ENCODE peak calls at places on chromosomes 12 and 14, in four cellular contexts. E is fibroblast of the aortic adventitia, N is body of pancreas, R is neural crest cell. G is an unnamed sample.

GRCh38 chr12:5554711-5555110 is 122.8 kb downstream of the NTF3 start:
- DNase-seq in R (no peak), N (no peak), E (no peak), G (no peak)

GRCh38 chr12:6613776-6614512 is 6.8 kb upstream of the CHD4 start:
- DNase-seq in R (peak), E (peak), N (peak), G (peak)

GRCh38 chr12:121578230-121579189 is 2.3 kb downstream of the KDM2B start:
- DNase-seq in N (peak), R (peak), E (peak), G (no peak)

GRCh38 chr12:77575376-77575775 is 255.3 kb upstream of the NAV3 start:
- DNase-seq in E (no peak), N (no peak), R (no peak), G (no peak)

GRCh38 chr12:123660328-123660727 is 10.6 kb upstream of the TCTN2 start:
- DNase-seq in E (peak), N (no peak), R (no peak), G (no peak)

GRCh38 chr12:69052613-69053408 is 119.8 kb upstream of the CPM start:
- DNase-seq in R (no peak), N (peak), E (peak), G (no peak)

GRCh38 chr14:105851716-105852377 is 325.5 kb downstream of the TMEM121 start:
- DNase-seq in E (no peak), N (no peak), R (no peak), G (no peak)

GRCh38 chr14:56487090-56487667 is 92.4 kb upstream of the TMEM260 start:
- DNase-seq in R (no peak), N (no peak), E (peak), G (no peak)

GRCh38 chr12:42483534-42483857 is 106.0 kb downstream of the PRICKLE1 start:
- DNase-seq in R (no peak), N (peak), E (no peak), G (peak)

GRCh38 chr12:132740313-132740646 is 21.4 kb downstream of the ANKLE2 start:
- DNase-seq in E (no peak), N (no peak), R (no peak), G (no peak)

GRCh38 chr12:6532927-6533652 is 1.2 kb upstream of the GAPDH start:
- DNase-seq in N (peak), E (peak), R (peak), G (no peak)

GRCh38 chr12:62575036-62575435 is 108.4 kb downstream of the MON2 start:
- DNase-seq in E (no peak), R (no peak), N (no peak), G (no peak)

GRCh38 chr14:52730708-52731111 is 744 bp downstream of the STYX start:
- DNase-seq in R (no peak), N (no peak), E (peak), G (no peak)

GRCh38 chr12:117857632-117858274 is 111.0 kb downstream of the KSR2 start:
- DNase-seq in E (peak), N (peak), R (peak), G (no peak)

GRCh38 chr14:67428501-67429031 is 16.6 kb upstream of the PLEK2 start:
- DNase-seq in E (peak), R (no peak), N (peak), G (no peak)

GRCh38 chr14:100591453-100592371 is 4.5 kb upstream of the BEGAIN start:
- DNase-seq in N (no peak), E (no peak), R (no peak), G (no peak)

GRCh38 chr14:75562048-75562447 is 16.4 kb upstream of the FLVCR2 start:
- DNase-seq in E (no peak), R (no peak), N (no peak), G (no peak)

GRCh38 chr12:123712780-123713319 is 697 bp downstream of the ATP6V0A2 start:
- DNase-seq in R (no peak), E (peak), N (no peak), G (no peak)

GRCh38 chr12:98763656-98764055 is 118.6 kb downstream of the APAF1 start:
- DNase-seq in N (no peak), R (no peak), E (no peak), G (no peak)

GRCh38 chr12:57836442-57837375 is 9.8 kb downstream of the CTDSP2 start:
- DNase-seq in E (peak), N (peak), R (no peak), G (no peak)

GRCh38 chr12:72368719-72369505 is 96.7 kb downstream of the TRHDE start:
- DNase-seq in E (no peak), R (no peak), N (peak), G (no peak)

GRCh38 chr12:119412811-119413794 is 78.6 kb downstream of the CCDC60 start:
- DNase-seq in R (peak), E (peak), N (peak), G (no peak)

GRCh38 chr14:97485172-97485571 is 688.0 kb downstream of the VRK1 start:
- DNase-seq in E (no peak), R (no peak), N (no peak), G (no peak)

GRCh38 chr14:24171422-24172260 is at the start of gene REC8:
- DNase-seq in E (no peak), R (peak), N (peak), G (peak)

GRCh38 chr12:14885718-14886201 is at the start of gene MGP:
- DNase-seq in N (peak), E (peak), R (no peak), G (no peak)

GRCh38 chr14:65159281-65160062 is 57.2 kb upstream of the MAX start:
- DNase-seq in E (no peak), N (no peak), R (no peak), G (no peak)

GRCh38 chr12:57834086-57834876 is 12.2 kb downstream of the CTDSP2 start:
- DNase-seq in R (no peak), E (no peak), N (no peak), G (no peak)

GRCh38 chr14:91313154-91313850 is 68.8 kb upstream of the GPR68 start:
- DNase-seq in N (no peak), E (no peak), R (no peak), G (no peak)

GRCh38 chr12:104011265-104011664 is 38.7 kb downstream of the GLT8D2 start:
- DNase-seq in R (no peak), E (peak), N (no peak), G (no peak)

GRCh38 chr12:64992641-64993040 is 128.5 kb downstream of the WIF1 start:
- DNase-seq in N (no peak), R (no peak), E (no peak), G (no peak)

GRCh38 chr12:14928946-14929345 is 9.4 kb downstream of the ERP27 start:
- DNase-seq in R (no peak), N (peak), E (no peak), G (no peak)

GRCh38 chr12:70806827-70807226 is 113.7 kb downstream of the PTPRR start:
- DNase-seq in E (no peak), R (no peak), N (no peak), G (no peak)

GRCh38 chr14:88853129-88853528 is 28.7 kb downstream of the TTC8 start:
- DNase-seq in E (no peak), N (no peak), R (no peak), G (no peak)

GRCh38 chr12:116735084-116735483 is 2.8 kb downstream of the SPRING1 start:
- DNase-seq in N (no peak), E (no peak), R (no peak), G (no peak)

GRCh38 chr12:14907953-14908352 is 22.3 kb upstream of the MGP start:
- DNase-seq in E (no peak), R (no peak), N (no peak), G (no peak)

GRCh38 chr12:32780111-32780510 is 24.4 kb upstream of the YARS2 start:
- DNase-seq in E (peak), N (no peak), R (no peak), G (no peak)

GRCh38 chr14:67358914-67359313 is 690 bp downstream of the ATP6V1D start:
- DNase-seq in R (no peak), E (no peak), N (no peak), G (no peak)

GRCh38 chr12:88242161-88242925 is 100.2 kb downstream of the TMTC3 start:
- DNase-seq in R (no peak), N (no peak), E (peak), G (no peak)

GRCh38 chr12:67068204-67068731 is 200.9 kb upstream of the CAND1 start:
- DNase-seq in R (peak), E (no peak), N (peak), G (no peak)
- TF ChIP-seq CTCF in R (no peak), E (no peak), N (no peak), G (no peak)

GRCh38 chr12:48882325-48882687 is 16.6 kb upstream of the RND1 start:
- DNase-seq in E (peak), N (peak), R (no peak), G (no peak)

GRCh38 chr12:48880647-48881046 is 15.0 kb upstream of the RND1 start:
- DNase-seq in R (no peak), E (no peak), N (no peak), G (no peak)

GRCh38 chr12:48882972-48883304 is 17.3 kb upstream of the RND1 start:
- DNase-seq in R (no peak), N (no peak), E (no peak), G (no peak)

GRCh38 chr12:48883305-48884171 is 17.9 kb upstream of the RND1 start:
- DNase-seq in R (peak), E (peak), N (peak), G (no peak)

GRCh38 chr12:48881652-48882324 is 16.1 kb upstream of the RND1 start:
- DNase-seq in N (no peak), E (peak), R (no peak), G (no peak)
- TF ChIP-seq CTCF in N (no peak), E (no peak), R (no peak), G (no peak)

GRCh38 chr12:115632323-115632722 is 645.2 kb downstream of the MED13L start:
- DNase-seq in E (peak), N (no peak), R (no peak), G (no peak)
- TF ChIP-seq CTCF in E (peak), N (no peak), R (no peak), G (no peak)

DNA sequence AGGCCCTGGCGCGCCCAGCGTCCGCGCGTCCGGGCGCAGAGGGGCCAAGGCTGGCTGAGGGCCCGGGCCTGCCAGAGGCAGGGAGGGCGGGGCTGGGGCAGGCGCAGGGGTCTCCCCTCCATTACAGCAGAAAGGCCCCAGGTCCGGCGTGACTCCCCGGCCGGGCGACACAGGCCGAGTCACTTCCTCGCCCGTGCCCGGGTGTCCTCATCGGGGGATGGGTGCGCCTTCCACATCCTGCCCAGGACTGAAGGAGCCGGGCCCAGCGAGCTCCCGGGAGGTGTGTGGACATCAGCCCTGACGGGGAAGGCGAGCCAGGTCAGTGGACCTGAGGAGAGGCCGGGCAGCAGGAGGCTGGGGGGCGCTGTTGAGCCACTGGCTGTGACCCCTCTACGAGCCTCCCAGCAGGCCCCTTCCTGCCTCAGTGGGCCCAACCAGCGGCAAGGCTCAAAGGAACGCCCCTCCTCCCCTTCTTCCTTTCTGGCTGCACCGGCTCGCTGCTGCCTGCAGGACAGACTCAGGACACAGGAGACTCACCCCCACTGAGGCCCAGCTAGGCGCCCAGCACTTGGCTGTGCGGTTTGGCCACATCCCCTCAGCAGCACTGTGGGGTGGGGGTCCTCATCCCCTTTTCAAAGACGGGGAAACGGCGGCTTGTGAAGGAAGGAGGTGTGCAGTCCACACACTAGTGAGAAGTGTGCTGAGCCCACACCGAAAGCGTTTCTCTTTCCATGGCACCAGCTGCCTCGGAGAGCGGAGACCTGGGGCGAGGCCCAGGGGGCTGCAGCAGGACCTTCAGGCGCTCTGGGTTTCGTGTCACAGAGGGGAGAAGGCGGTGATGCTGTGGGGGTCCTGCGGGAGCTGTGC is 606 bp downstream of the TNFAIP2 start:
- DNase-seq in N (peak), E (peak), R (no peak), G (no peak)
- TF ChIP-seq CTCF in N (no peak), E (peak), R (peak), G (no peak)

DNA sequence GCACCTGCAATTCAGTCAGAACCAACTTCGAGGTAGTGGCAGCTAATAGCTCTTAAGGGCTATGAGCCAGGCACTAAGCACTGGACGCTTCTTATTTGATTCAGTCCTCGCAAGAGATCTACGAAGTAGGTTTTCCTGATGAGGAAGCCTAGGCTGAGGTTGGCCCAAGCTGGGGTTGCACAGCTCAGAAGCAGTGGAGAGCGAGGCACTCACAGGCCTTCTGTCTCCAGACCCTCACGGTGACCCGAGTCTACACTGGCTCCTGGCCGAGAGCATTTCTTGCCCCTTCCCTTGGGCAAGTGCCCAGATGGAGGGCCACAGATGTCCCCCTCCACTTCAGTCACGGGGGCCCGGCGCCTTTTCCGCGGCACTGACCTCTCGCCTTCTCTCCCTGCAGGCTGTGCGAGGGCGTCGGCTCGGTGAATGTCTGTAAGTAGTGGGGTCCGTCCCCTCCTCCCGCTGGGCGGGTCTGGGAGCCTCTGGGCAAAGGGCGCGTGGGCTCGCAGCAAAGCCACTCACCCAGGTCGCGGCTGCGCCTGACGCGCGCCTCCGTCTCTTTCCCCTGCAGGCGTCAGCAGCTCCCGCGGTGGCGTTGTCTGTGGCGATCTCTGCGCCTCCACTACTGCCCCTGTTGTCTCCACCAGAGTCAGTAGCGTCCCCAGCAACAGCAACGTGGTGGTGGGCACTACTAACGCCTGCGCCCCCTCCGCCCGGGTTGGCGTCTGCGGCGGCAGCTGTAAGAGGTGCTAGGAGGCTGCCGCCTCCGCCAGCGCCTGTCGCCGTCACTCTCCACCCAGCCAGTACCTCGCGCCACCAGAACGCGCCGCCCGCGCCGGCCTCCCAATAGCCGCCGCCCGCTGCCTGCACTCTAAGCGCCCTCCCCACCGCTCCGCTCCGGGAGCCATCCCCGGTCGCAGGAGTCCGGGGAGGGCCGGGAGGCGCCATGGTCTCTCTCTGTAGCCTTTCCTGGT is 13.1 kb downstream of the KRT83 start:
- DNase-seq in N (peak), R (peak), E (peak), G (peak)
- TF ChIP-seq CTCF in N (no peak), R (peak), E (peak), G (peak)

GRCh38 chr12:43805857-43806736 is at the start of gene TWF1:
- DNase-seq in N (peak), R (peak), E (peak), G (peak)
- TF ChIP-seq CTCF in N (no peak), R (peak), E (peak), G (no peak)

DNA sequence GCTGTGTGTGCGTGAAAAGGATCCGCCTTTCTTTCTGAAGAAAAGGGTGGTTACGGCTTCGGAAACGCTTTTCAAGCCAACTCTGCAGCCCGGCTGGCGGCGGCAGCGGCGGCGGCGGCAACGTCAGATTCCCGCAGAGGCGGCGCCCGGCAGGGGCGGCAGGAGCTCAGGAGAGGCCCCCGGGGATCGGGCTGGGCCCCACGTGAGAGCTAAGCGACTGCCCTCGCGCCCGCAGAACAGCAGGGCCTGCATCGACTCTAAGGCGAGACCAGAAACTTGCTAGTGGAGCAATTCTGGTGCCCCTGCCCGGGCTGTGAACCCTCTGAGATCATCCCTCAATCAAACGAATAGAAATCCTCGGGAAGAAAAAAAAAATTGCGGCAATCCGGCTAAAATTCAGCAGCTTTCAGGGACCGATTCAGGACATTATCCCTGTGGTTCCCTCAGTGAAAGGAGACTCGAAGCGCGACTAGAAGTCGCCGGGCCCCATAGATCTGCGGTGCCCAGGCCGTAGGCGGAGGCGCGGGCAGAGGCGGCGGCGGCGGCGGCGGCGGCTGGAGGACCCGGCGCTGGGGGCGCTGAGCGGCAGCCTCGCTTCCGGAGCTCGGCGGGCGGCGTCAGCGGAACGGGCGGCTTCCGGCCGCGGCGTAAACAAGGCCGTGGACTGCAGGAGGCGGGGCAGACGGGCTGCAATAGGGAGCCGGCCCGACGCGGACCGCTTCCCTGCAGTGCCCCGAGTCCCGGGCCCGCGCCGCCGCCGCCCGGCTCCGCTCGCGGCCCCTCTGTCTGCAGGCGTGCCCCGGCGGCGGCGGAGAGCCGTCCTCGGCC is at the start of gene KLHDC2:
- DNase-seq in E (peak), N (peak), R (peak), G (peak)
- TF ChIP-seq CTCF in E (no peak), N (peak), R (peak), G (peak)

GRCh38 chr14:49549446-49549845 is 36.7 kb downstream of the RPS29 start:
- DNase-seq in N (no peak), E (no peak), R (no peak), G (no peak)

GRCh38 chr14:49551569-49551968 is 34.6 kb downstream of the RPS29 start:
- DNase-seq in E (no peak), R (no peak), N (no peak), G (no peak)

GRCh38 chr14:49552630-49553029 is 33.5 kb downstream of the RPS29 start:
- DNase-seq in E (no peak), R (no peak), N (no peak), G (no peak)

GRCh38 chr14:49549881-49550280 is 36.3 kb downstream of the RPS29 start:
- DNase-seq in N (no peak), R (no peak), E (peak), G (no peak)

GRCh38 chr14:49550284-49551184 is 35.6 kb downstream of the RPS29 start:
- DNase-seq in E (peak), R (no peak), N (peak), G (no peak)
- TF ChIP-seq CTCF in E (peak), R (peak), N (no peak), G (no peak)

DNA sequence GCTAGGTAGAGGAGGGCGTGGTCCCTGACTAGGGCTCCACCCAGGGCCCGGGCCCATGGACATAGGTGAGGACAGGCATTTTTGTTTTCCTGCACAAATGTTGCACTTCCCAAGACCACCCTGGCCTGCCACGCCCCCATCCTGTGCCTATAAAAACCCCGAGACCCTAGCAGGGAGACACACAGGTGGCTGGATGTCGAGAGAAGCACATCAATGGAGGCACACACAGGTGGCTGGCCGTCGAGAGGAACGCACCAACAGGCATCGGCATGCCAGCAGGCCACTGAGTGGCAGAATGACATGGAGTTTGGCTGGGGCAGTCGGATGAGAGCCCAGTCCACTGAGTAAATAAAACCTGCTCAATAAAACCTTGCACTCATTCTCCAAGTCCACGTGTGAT is 157.9 kb upstream of the ABCD2 start:
- DNase-seq in R (no peak), E (no peak), N (no peak), G (no peak)
- TF ChIP-seq CTCF in R (no peak), E (no peak), N (no peak), G (no peak)

G was measured in natural killer cell.